ENCODE peak calls at places on chromosome 19, in seven cellular contexts. T is NCI-H510A treated with DMSO at 0.1 percent for 48 hours; B is AG08396; D is T-helper 2 cell; E is activated CD4-positive, alpha-beta T cell treated with anti-CD3 and anti-CD28 coated beads for 36 hours; N is CD8-positive, alpha-beta memory T cell; C is activated naive CD8-positive, alpha-beta T cell treated with anti-CD3 and anti-CD28 coated beads, Interleukin-2, amount 50 U/mL, for 24 hours. A is an unnamed sample.

GRCh38 chr19:1616875-1617274 is 11.6 kb upstream of the UQCR11 start:
- DNase-seq in T (no peak), B (no peak), D (no peak), E (peak; percentile 25), N (no peak), C (no peak), A (no peak)

GRCh38 chr19:55452381-55453325 is 8.8 kb downstream of the ISOC2 start:
- DNase-seq in T (no peak), B (peak; percentile 89), D (no peak), E (peak; percentile 61), N (no peak), C (no peak), A (peak; percentile 76)

GRCh38 chr19:1747285-1748114 is 5.8 kb upstream of the ONECUT3 start:
- DNase-seq in T (no peak), B (peak; percentile 91), D (no peak), E (peak; percentile 75), N (peak; percentile 72), C (peak; percentile 61), A (no peak)

GRCh38 chr19:12881172-12881808 is at the start of gene DNASE2:
- DNase-seq in T (peak; percentile 95), B (peak; percentile 98), D (peak; percentile 71), E (peak; percentile 96), N (peak; percentile 89), C (peak; percentile 95), A (peak; percentile 97)

GRCh38 chr19:53917356-53917755 is 8.3 kb downstream of the CACNG7 start:
- DNase-seq in T (no peak), B (no peak), D (no peak), E (no peak), N (no peak), C (no peak), A (no peak)

GRCh38 chr19:50167314-50167721 is 4.2 kb upstream of the IZUMO2 start:
- DNase-seq in T (no peak), B (no peak), D (no peak), E (no peak), N (no peak), C (no peak), A (no peak)

GRCh38 chr19:15294591-15294990 is 37.7 kb downstream of the BRD4 start:
- DNase-seq in T (no peak), B (no peak), D (no peak), E (peak; percentile 40), N (no peak), C (no peak), A (no peak)

GRCh38 chr19:800360-801029 is 3.2 kb downstream of the PTBP1 start:
- DNase-seq in T (no peak), B (peak; percentile 29), D (no peak), E (no peak), N (no peak), C (no peak), A (no peak)

GRCh38 chr19:7595466-7596133 is at the start of gene CAMSAP3:
- DNase-seq in T (peak; percentile 84), B (peak; percentile 22), D (no peak), E (peak; percentile 68), N (no peak), C (peak; percentile 52), A (no peak)

GRCh38 chr19:46616631-46617322 is 8.1 kb downstream of the PTGIR start:
- DNase-seq in T (peak; percentile 33), B (peak; percentile 65), D (no peak), E (peak; percentile 87), N (peak; percentile 35), C (peak; percentile 87), A (no peak)

GRCh38 chr19:8025321-8025720 is 19.9 kb upstream of the ELAVL1 start:
- DNase-seq in T (no peak), B (no peak), D (no peak), E (no peak), N (no peak), C (no peak), A (no peak)

GRCh38 chr19:33248954-33249613 is 23.4 kb upstream of the SLC7A10 start:
- DNase-seq in T (no peak), B (no peak), D (no peak), E (peak; percentile 32), N (no peak), C (no peak), A (no peak)

GRCh38 chr19:47390533-47391488 is 28.5 kb downstream of the MEIS3 start:
- DNase-seq in T (no peak), B (no peak), D (no peak), E (no peak), N (no peak), C (no peak), A (no peak)

GRCh38 chr19:1113278-1113985 is 9.6 kb downstream of the GPX4 start:
- DNase-seq in T (no peak), B (peak; percentile 99), D (peak; percentile 78), E (peak; percentile 94), N (peak; percentile 90), C (peak; percentile 93), A (peak; percentile 96)

GRCh38 chr19:51586799-51587198 is 15.7 kb downstream of the ZNF175 start:
- DNase-seq in T (no peak), B (no peak), D (no peak), E (no peak), N (no peak), C (no peak), A (no peak)

GRCh38 chr19:54190942-54191670 is at the start of gene TSEN34:
- DNase-seq in T (peak; percentile 69), B (peak; percentile 83), D (peak; percentile 84), E (peak; percentile 92), N (no peak), C (peak; percentile 89), A (no peak)

GRCh38 chr19:16039081-16039480 is 37.2 kb upstream of the TPM4 start:
- DNase-seq in T (no peak), B (no peak), D (no peak), E (no peak), N (no peak), C (no peak), A (no peak)

GRCh38 chr19:3932931-3933810 is at the start of gene NMRK2:
- DNase-seq in T (no peak), B (no peak), D (no peak), E (peak; percentile 45), N (no peak), C (peak; percentile 14), A (peak; percentile 64)

GRCh38 chr19:1752757-1753728 is at the start of gene ONECUT3:
- DNase-seq in T (no peak), B (no peak), D (no peak), E (peak; percentile 49), N (no peak), C (no peak), A (no peak)

GRCh38 chr19:5281588-5281987 is 59.0 kb downstream of the PTPRS start:
- DNase-seq in T (no peak), B (peak; percentile 47), D (no peak), E (no peak), N (no peak), C (no peak), A (peak; percentile 92)